ENCODE peak calls at places on chromosomes 6 and 20, in five cellular contexts. X, Z, K, W and O are unnamed samples.

GRCh38 chr6:167827062-167827587 is 414 bp downstream of the AFDN start:
- DNase-seq in X (no peak), Z (no peak), K (peak), W (no peak), O (peak)

GRCh38 chr20:60100780-60101179 is 142.6 kb downstream of the CDH26 start:
- DNase-seq in X (no peak), Z (no peak), K (no peak), W (no peak), O (no peak)

GRCh38 chr6:20891161-20891560 is 356.9 kb downstream of the CDKAL1 start:
- DNase-seq in X (no peak), Z (no peak), K (no peak), W (no peak), O (no peak)

GRCh38 chr20:63533871-63534393 is 3.2 kb downstream of the PTK6 start:
- DNase-seq in X (no peak), Z (no peak), K (peak), W (no peak), O (no peak)

GRCh38 chr20:34541917-34542316 is 16.6 kb upstream of the MAP1LC3A start:
- DNase-seq in X (no peak), Z (no peak), K (no peak), W (no peak), O (no peak)

GRCh38 chr6:43192911-43193310 is 10.9 kb downstream of the CUL9 start:
- DNase-seq in X (no peak), Z (no peak), K (no peak), W (no peak), O (no peak)

GRCh38 chr6:56713285-56713684 is 70.6 kb upstream of the DST start:
- DNase-seq in X (no peak), Z (no peak), K (peak), W (no peak), O (no peak)

GRCh38 chr20:21741266-21741665 is 35.8 kb downstream of the PAX1 start:
- DNase-seq in X (no peak), Z (no peak), K (no peak), W (no peak), O (no peak)

GRCh38 chr6:159754959-159755914 is 6.6 kb upstream of the ACAT2 start:
- DNase-seq in X (no peak), Z (no peak), K (no peak), W (no peak), O (no peak)

GRCh38 chr6:16712931-16713484 is 48.3 kb downstream of the ATXN1 start:
- DNase-seq in X (no peak), Z (no peak), K (peak), W (peak), O (peak)

GRCh38 chr6:47106721-47107197 is 64.6 kb upstream of the ADGRF1 start:
- DNase-seq in X (no peak), Z (no peak), K (no peak), W (no peak), O (no peak)

GRCh38 chr6:43747734-43748133 is 22.3 kb upstream of the VEGFA start:
- DNase-seq in X (no peak), Z (no peak), K (no peak), W (no peak), O (no peak)

GRCh38 chr6:69578366-69578890 is 218.4 kb downstream of the LMBRD1 start:
- DNase-seq in X (no peak), Z (no peak), K (no peak), W (no peak), O (no peak)

GRCh38 chr6:84304881-84305280 is 77.4 kb upstream of the CEP162 start:
- DNase-seq in X (no peak), Z (no peak), K (no peak), W (no peak), O (no peak)

GRCh38 chr20:32483351-32484220 is 101.5 kb downstream of the NOL4L start:
- DNase-seq in X (no peak), Z (peak), K (peak), W (no peak), O (no peak)

GRCh38 chr6:131733376-131734016 is 22.7 kb upstream of the CTAGE9 start:
- DNase-seq in X (no peak), Z (no peak), K (no peak), W (no peak), O (no peak)

GRCh38 chr6:26532699-26533523 is 5.3 kb upstream of the HMGN4 start:
- DNase-seq in X (peak), Z (peak), K (peak), W (peak), O (peak)

GRCh38 chr20:9344080-9344920 is 170.1 kb upstream of the LAMP5 start:
- DNase-seq in X (no peak), Z (no peak), K (no peak), W (no peak), O (no peak)

GRCh38 chr6:6915219-6915618 is 192.5 kb upstream of the RREB1 start:
- DNase-seq in X (no peak), Z (no peak), K (no peak), W (no peak), O (no peak)

GRCh38 chr20:48722002-48722731 is 105.6 kb downstream of the PREX1 start:
- DNase-seq in X (peak), Z (no peak), K (no peak), W (no peak), O (no peak)

GRCh38 chr20:21102691-21103311 is 3.4 kb downstream of the LINC00237 start:
- DNase-seq in X (no peak), Z (no peak), K (no peak), W (no peak), O (peak)

GRCh38 chr6:24481449-24481848 is 7.9 kb downstream of the GPLD1 start:
- DNase-seq in X (no peak), Z (no peak), K (no peak), W (no peak), O (no peak)

GRCh38 chr6:87393026-87393622 is 14.6 kb upstream of the CFAP206 start:
- DNase-seq in X (peak), Z (no peak), K (peak), W (no peak), O (peak)

GRCh38 chr6:15493437-15494168 is 169.2 kb downstream of the DTNBP1 start:
- DNase-seq in X (no peak), Z (no peak), K (no peak), W (no peak), O (no peak)

GRCh38 chr6:19613678-19614077 is 223.5 kb upstream of the ID4 start:
- DNase-seq in X (no peak), Z (no peak), K (no peak), W (no peak), O (no peak)

GRCh38 chr6:34664270-34664971 is 32.1 kb downstream of the ILRUN start:
- DNase-seq in X (no peak), Z (no peak), K (no peak), W (no peak), O (no peak)

GRCh38 chr6:37306624-37307222 is 47.1 kb upstream of the RNF8 start:
- DNase-seq in X (no peak), Z (no peak), K (no peak), W (no peak), O (no peak)

GRCh38 chr6:91341473-91341872 is 754.6 kb upstream of the MAP3K7 start:
- DNase-seq in X (no peak), Z (no peak), K (no peak), W (no peak), O (no peak)

GRCh38 chr6:91340998-91341397 is 754.1 kb upstream of the MAP3K7 start:
- DNase-seq in X (no peak), Z (no peak), K (no peak), W (no peak), O (no peak)

GRCh38 chr6:91337967-91338366 is 751.1 kb upstream of the MAP3K7 start:
- DNase-seq in X (no peak), Z (no peak), K (no peak), W (no peak), O (no peak)
- TF ChIP-seq CTCF in X (peak), Z (peak), K (no peak), W (peak), O (no peak)

GRCh38 chr6:169701953-169702639 is at the start of the genes C6orf120 and WDR27:
- DNase-seq in X (peak), Z (peak), K (peak), W (peak), O (peak)
- TF ChIP-seq CTCF in X (no peak), Z (no peak), K (no peak), W (no peak), O (no peak)

DNA sequence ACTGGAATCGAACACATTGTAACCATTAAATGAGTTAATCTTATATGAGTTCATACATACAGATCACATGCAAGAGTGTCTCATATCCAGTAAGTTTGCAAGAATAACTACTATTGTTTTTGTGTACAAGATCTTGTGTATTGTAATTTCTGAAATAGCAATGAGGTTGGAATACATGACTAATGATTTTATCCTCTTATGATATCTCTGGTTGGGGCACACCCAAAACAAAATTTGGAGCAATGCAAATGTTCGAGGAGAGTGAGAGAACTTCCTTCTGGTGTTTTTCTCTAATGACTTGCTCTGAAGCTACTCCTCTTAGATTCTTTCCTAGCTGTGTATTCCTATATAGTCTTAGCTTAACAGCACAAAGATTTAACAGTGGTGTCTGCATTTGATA is 252.5 kb downstream of the LAMA2 start:
- DNase-seq in X (no peak), Z (no peak), K (no peak), W (no peak), O (no peak)
- TF ChIP-seq CTCF in X (no peak), Z (no peak), K (no peak), W (no peak), O (no peak)

GRCh38 chr6:10720229-10720959 is 2.5 kb upstream of the TMEM14C start:
- DNase-seq in X (no peak), Z (no peak), K (peak), W (no peak), O (no peak)

GRCh38 chr6:10725046-10725445 is 2.2 kb downstream of the TMEM14C start:
- DNase-seq in X (no peak), Z (no peak), K (no peak), W (no peak), O (no peak)

GRCh38 chr6:10721850-10722569 is 860 bp upstream of the TMEM14C start:
- DNase-seq in X (no peak), Z (no peak), K (no peak), W (no peak), O (no peak)

GRCh38 chr6:10722570-10722819 is 375 bp upstream of the TMEM14C start:
- DNase-seq in X (no peak), Z (no peak), K (no peak), W (no peak), O (no peak)

DNA sequence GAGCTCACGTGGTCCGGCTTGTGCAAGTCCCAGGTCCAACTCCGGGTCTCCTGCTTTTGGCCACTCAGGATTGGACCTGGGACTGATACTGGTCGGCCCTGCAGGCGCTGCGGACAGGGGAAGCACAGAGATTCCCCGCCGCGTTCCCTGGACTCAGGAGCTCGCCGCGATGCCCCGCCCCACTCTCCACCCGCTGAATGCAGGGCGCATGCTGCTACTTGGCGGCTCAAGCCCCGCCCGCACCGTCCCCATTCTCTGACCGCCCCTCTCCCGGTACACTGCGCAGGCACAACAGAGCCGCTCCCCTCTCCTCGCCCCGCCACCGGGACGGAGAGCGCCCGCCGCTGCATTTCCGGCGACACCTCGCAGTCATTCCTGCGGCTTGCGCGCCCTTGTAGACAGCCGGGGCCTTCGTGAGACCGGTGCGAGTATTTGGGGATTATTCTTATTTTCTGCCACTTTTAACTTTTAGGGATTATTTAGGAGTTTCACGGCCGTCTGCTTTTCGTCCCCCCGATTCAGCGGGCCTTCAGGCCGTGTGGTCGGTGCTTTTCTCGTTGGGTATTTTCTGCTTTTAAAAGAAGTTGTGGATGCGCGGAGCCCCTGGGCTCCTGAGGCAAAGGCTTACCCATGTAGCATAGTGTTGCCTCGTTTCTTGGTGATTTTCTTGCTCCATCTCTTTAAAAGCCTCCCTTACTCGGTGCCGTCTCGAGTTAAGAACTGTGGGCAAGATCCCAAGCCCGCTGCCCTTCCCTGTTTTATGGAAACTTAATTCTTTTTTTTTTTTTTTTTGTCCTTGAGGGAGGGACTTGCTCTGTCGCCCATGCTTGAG is at the start of gene TMEM14C:
- DNase-seq in X (peak), Z (peak), K (peak), W (peak), O (peak)
- TF ChIP-seq CTCF in X (no peak), Z (no peak), K (no peak), W (no peak), O (no peak)

GRCh38 chr6:126181890-126182289 is 158.0 kb upstream of the CENPW start:
- DNase-seq in X (no peak), Z (no peak), K (no peak), W (no peak), O (no peak)

GRCh38 chr6:126181173-126181741 is 158.7 kb upstream of the CENPW start:
- DNase-seq in X (no peak), Z (no peak), K (no peak), W (no peak), O (no peak)

GRCh38 chr6:126180585-126180984 is 159.3 kb upstream of the CENPW start:
- DNase-seq in X (no peak), Z (no peak), K (peak), W (peak), O (no peak)

GRCh38 chr6:126188271-126188909 is 151.5 kb upstream of the CENPW start:
- DNase-seq in X (no peak), Z (no peak), K (no peak), W (no peak), O (no peak)

DNA sequence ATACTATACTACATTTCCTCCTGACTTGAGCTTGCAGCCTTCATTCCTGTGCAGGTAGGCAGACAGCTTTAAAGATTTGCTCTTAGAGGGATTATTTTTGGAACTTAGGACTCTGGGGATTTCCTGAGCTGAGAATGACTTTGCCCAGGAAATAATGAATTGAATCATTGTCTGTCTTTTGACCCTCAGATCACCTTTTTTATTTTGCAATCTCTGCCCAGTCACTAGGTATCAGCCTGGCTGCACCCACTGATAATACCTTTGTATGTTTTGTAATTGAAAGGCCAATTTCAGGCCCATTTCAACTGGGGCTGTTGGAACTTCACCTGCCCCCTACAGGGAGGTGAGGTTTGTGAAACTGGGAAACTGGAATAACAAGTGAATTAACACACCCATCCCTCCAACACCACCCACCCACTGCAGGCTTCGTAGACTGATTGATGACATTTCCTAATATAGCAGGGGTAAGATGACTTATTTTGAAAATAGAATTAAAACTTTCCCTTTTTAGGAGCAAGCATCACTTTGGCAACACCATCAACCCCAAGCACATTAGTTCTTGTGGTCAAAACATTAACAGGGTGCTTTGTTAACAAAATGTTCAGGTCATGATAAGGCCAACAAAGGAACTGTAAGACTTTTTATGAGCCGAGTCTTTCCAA is 157.1 kb upstream of the CENPW start:
- DNase-seq in X (no peak), Z (no peak), K (peak), W (no peak), O (no peak)
- TF ChIP-seq CTCF in X (no peak), Z (no peak), K (no peak), W (no peak), O (no peak)

GRCh38 chr6:157461000-157461915 is 80.3 kb downstream of the ZDHHC14 start:
- DNase-seq in X (peak), Z (no peak), K (no peak), W (peak), O (peak)
- TF ChIP-seq CTCF in X (peak), Z (peak), K (no peak), W (no peak), O (peak)

DNA sequence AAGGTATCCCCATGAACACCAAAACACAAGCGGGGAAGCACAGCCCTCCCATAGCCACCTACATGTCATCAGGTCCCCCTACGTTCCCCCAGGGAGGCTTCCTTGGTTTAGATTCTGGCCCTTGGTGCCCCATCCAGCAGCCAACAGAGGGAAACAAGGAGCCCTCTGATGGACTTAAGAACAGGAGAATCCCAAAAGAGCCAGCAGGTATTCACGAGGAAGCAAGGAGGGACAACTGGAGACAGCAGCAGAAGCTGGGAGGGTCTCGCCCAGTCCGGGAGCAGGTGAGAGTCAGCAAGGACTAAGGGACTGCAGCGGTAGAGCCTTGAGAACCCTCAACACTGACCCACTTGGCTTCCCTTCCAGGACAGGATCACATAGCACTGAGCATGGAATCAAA is 58.4 kb upstream of the TOP1 start:
- DNase-seq in X (no peak), Z (peak), K (no peak), W (no peak), O (no peak)
- TF ChIP-seq CTCF in X (no peak), Z (no peak), K (no peak), W (peak), O (peak)